ENCODE peak calls at places on chromosome 3, in seven cellular contexts. L is neuronal stem cell, Z is brain pericyte, E is pancreas, T is LoVo, H is foreskin fibroblast, U is D341Med. O is an unnamed sample.

GRCh38 chr3:130792241-130792640 is 45.6 kb upstream of the PIK3R4 start:
- DNase-seq in Z (no peak), H (no peak), T (no peak), E (no peak), U (no peak), L (no peak), O (no peak)

GRCh38 chr3:40414270-40414669 is 27.3 kb downstream of the ENTPD3 start:
- DNase-seq in T (no peak), L (no peak), E (no peak), H (no peak), U (no peak), Z (no peak), O (no peak)

GRCh38 chr3:146187334-146187950 is 26.5 kb upstream of the PLOD2 start:
- DNase-seq in H (peak), T (peak), L (peak), U (peak), E (no peak), Z (no peak), O (no peak)

GRCh38 chr3:10615715-10616114 is 110.3 kb upstream of the ATP2B2 start:
- DNase-seq in T (no peak), Z (no peak), U (no peak), E (no peak), H (no peak), L (no peak), O (no peak)

GRCh38 chr3:115062412-115062956 is 84.6 kb downstream of the ZBTB20 start:
- DNase-seq in E (no peak), Z (no peak), H (peak), U (no peak), L (no peak), T (no peak), O (no peak)

GRCh38 chr3:45564172-45564571 is 30.4 kb upstream of the LIMD1 start:
- DNase-seq in T (no peak), U (no peak), Z (no peak), L (no peak), H (no peak), E (no peak), O (no peak)

GRCh38 chr3:172749201-172749965 is 1.1 kb upstream of the ECT2 start:
- DNase-seq in Z (no peak), U (no peak), E (peak), H (peak), L (no peak), T (peak), O (no peak)

GRCh38 chr3:115562636-115563267 is 60.6 kb upstream of the GAP43 start:
- DNase-seq in L (no peak), U (no peak), T (no peak), E (no peak), H (no peak), Z (no peak), O (no peak)

GRCh38 chr3:6825527-6825926 is 35.4 kb upstream of the GRM7 start:
- DNase-seq in L (no peak), E (no peak), U (no peak), Z (no peak), T (no peak), H (no peak), O (no peak)

GRCh38 chr3:188286087-188286513 is 132.1 kb downstream of the LPP start:
- DNase-seq in L (no peak), T (no peak), Z (peak), E (no peak), H (peak), U (no peak), O (no peak)

GRCh38 chr3:158381274-158381868 is 189.6 kb upstream of the MLF1 start:
- DNase-seq in L (no peak), E (no peak), Z (no peak), U (no peak), T (no peak), H (peak), O (no peak)

GRCh38 chr3:174016186-174016585 is 618.6 kb downstream of the NLGN1 start:
- DNase-seq in L (no peak), T (no peak), U (no peak), E (no peak), H (peak), Z (no peak), O (no peak)

GRCh38 chr3:133466531-133467386 is 66.9 kb downstream of the BFSP2 start:
- DNase-seq in Z (no peak), H (no peak), T (no peak), E (no peak), L (no peak), U (no peak), O (no peak)

GRCh38 chr3:71908001-71908400 is 123.1 kb upstream of the PROK2 start:
- DNase-seq in L (no peak), T (no peak), U (no peak), H (peak), E (no peak), Z (no peak), O (no peak)

GRCh38 chr3:140469491-140469890 is 208.4 kb upstream of the TRIM42 start:
- DNase-seq in L (no peak), Z (no peak), T (no peak), U (no peak), E (no peak), H (peak), O (no peak)

GRCh38 chr3:184016820-184017671 is 638 bp downstream of the ABCC5 start:
- DNase-seq in Z (no peak), U (peak), E (no peak), T (peak), H (peak), L (peak), O (peak)

GRCh38 chr3:16233806-16234205 is 30.9 kb downstream of the DPH3 start:
- DNase-seq in U (peak), H (no peak), T (no peak), L (no peak), Z (no peak), E (no peak), O (no peak)

GRCh38 chr3:177929310-177929709 is 606.9 kb upstream of the KCNMB2 start:
- DNase-seq in U (no peak), H (peak), Z (no peak), E (no peak), T (no peak), L (no peak), O (no peak)

GRCh38 chr3:177146646-177147045 is 50.6 kb downstream of the TBL1XR1 start:
- DNase-seq in Z (no peak), U (no peak), L (no peak), H (peak), E (no peak), T (no peak), O (no peak)

GRCh38 chr3:1515842-1516241 is 423.0 kb downstream of the CNTN6 start:
- DNase-seq in H (no peak), E (no peak), Z (no peak), T (no peak), U (no peak), L (no peak), O (no peak)

GRCh38 chr3:129593230-129593594 is 13.3 kb downstream of the PLXND1 start:
- DNase-seq in L (no peak), U (no peak), E (no peak), T (no peak), H (no peak), Z (no peak), O (no peak)

GRCh38 chr3:72127843-72128242 is 342.9 kb upstream of the PROK2 start:
- DNase-seq in T (no peak), E (no peak), U (no peak), Z (no peak), H (peak), L (no peak), O (peak)

GRCh38 chr3:107557743-107558142 is 35.0 kb downstream of the BBX start:
- DNase-seq in T (no peak), L (no peak), Z (no peak), H (no peak), E (no peak), U (no peak), O (no peak)

GRCh38 chr3:121988146-121988545 is 33.9 kb downstream of the ILDR1 start:
- DNase-seq in T (no peak), E (no peak), L (no peak), Z (no peak), U (no peak), H (no peak), O (no peak)

GRCh38 chr3:55726501-55726775 is 239.3 kb upstream of the WNT5A start:
- DNase-seq in Z (no peak), E (no peak), L (no peak), H (no peak), U (no peak), T (no peak), O (no peak)

GRCh38 chr3:171838218-171838720 is 4.9 kb upstream of the TMEM212 start:
- DNase-seq in U (no peak), T (no peak), E (no peak), H (peak), L (no peak), Z (peak), O (no peak)

GRCh38 chr3:45325676-45326075 is 62.7 kb upstream of the LARS2 start:
- DNase-seq in E (no peak), T (no peak), L (no peak), Z (no peak), U (no peak), H (no peak), O (no peak)

GRCh38 chr3:66270726-66271125 is 49.9 kb downstream of the SLC25A26 start:
- DNase-seq in H (no peak), T (no peak), Z (no peak), L (no peak), E (no peak), U (no peak), O (no peak)

GRCh38 chr3:178236555-178237277 is 299.5 kb upstream of the KCNMB2 start:
- DNase-seq in L (no peak), T (no peak), Z (peak), H (peak), U (no peak), E (no peak), O (no peak)

GRCh38 chr3:42733501-42734262 is 31.1 kb upstream of the HHATL start:
- DNase-seq in U (peak), T (no peak), L (no peak), E (no peak), H (no peak), Z (no peak), O (no peak)

GRCh38 chr3:11998091-11998490 is 6.1 kb upstream of the SYN2 start:
- DNase-seq in H (no peak), U (no peak), T (no peak), L (no peak), Z (no peak), E (no peak), O (no peak)

GRCh38 chr3:155995525-155996370 is 124.6 kb upstream of the KCNAB1 start:
- DNase-seq in T (peak), Z (no peak), H (peak), L (peak), E (no peak), U (peak), O (no peak)

O was measured in stimulated activated naive B cell treated with anti-CD40 and anti-IgM and Interleukin-4, amounts not matched to agents 10 μg/mL and 1 μg/mL and 100 μg/mL, for 72 hours.